ENCODE peak calls at places on chromosomes 7 and 10, in seven cellular contexts. Z is cardiac muscle cell; F is MCF 10A; U is AG09319; Q is CD4-positive, alpha-beta T cell; N is left lung; X is tibial nerve. W is an unnamed sample.

GRCh38 chr10:125878957-125879835 is 1.9 kb downstream of the DHX32 start:
- DNase-seq in Z (peak; percentile 76), F (peak; percentile 82), U (peak; percentile 31), Q (no peak), N (no peak), X (no peak), W (no peak)

GRCh38 chr7:86207740-86208139 is 436.0 kb upstream of the GRM3 start:
- DNase-seq in Z (no peak), F (no peak), U (no peak), Q (no peak), N (no peak), X (no peak), W (no peak)

GRCh38 chr10:4883079-4883739 is 57.2 kb downstream of the AKR1E2 start:
- DNase-seq in Z (peak; percentile 76), F (peak; percentile 82), U (peak; percentile 12), Q (no peak), N (no peak), X (no peak), W (no peak)

GRCh38 chr10:28774051-28774995 is 97.0 kb downstream of the BAMBI start:
- DNase-seq in Z (no peak), F (no peak), U (no peak), Q (no peak), N (no peak), X (no peak), W (no peak)

GRCh38 chr10:45179716-45180115 is 135.7 kb downstream of the OR13A1 start:
- DNase-seq in Z (peak; percentile 65), F (no peak), U (no peak), Q (no peak), N (no peak), X (no peak), W (no peak)

GRCh38 chr10:30897547-30897946 is 134.1 kb downstream of the ZNF438 start:
- DNase-seq in Z (no peak), F (no peak), U (no peak), Q (no peak), N (no peak), X (no peak), W (no peak)

GRCh38 chr7:23061327-23061726 is 44.3 kb upstream of the KLHL7 start:
- DNase-seq in Z (no peak), F (no peak), U (no peak), Q (no peak), N (no peak), X (no peak), W (no peak)

GRCh38 chr10:22103701-22104100 is 100.2 kb upstream of the DNAJC1 start:
- DNase-seq in Z (peak; percentile 30), F (peak; percentile 34), U (no peak), Q (no peak), N (no peak), X (no peak), W (no peak)

GRCh38 chr7:44063547-44063893 is 1.8 kb downstream of the PGAM2 start:
- DNase-seq in Z (no peak), F (no peak), U (no peak), Q (no peak), N (peak; percentile 39), X (no peak), W (no peak)

GRCh38 chr10:77664018-77664417 is 26.4 kb upstream of the KCNMA1 start:
- DNase-seq in Z (no peak), F (no peak), U (no peak), Q (no peak), N (no peak), X (no peak), W (no peak)

GRCh38 chr10:63478564-63478963 is 12.8 kb upstream of the JMJD1C start:
- DNase-seq in Z (no peak), F (no peak), U (no peak), Q (no peak), N (no peak), X (no peak), W (no peak)

GRCh38 chr7:101936612-101937231 is 119.3 kb downstream of the CUX1 start:
- DNase-seq in Z (peak; percentile 71), F (no peak), U (no peak), Q (no peak), N (no peak), X (no peak), W (no peak)

GRCh38 chr10:88042162-88043100 is 179.0 kb downstream of the PTEN start:
- DNase-seq in Z (peak; percentile 80), F (peak; percentile 92), U (peak; percentile 57), Q (no peak), N (no peak), X (peak; percentile 47), W (peak; percentile 58)

GRCh38 chr10:50866317-50866716 is 19.1 kb downstream of the A1CF start:
- DNase-seq in Z (no peak), F (no peak), U (no peak), Q (no peak), N (no peak), X (no peak), W (no peak)

GRCh38 chr7:123154231-123154860 is 45.4 kb downstream of the SLC13A1 start:
- DNase-seq in Z (peak; percentile 89), F (peak; percentile 92), U (peak; percentile 10), Q (no peak), N (no peak), X (peak; percentile 89), W (peak; percentile 54)

GRCh38 chr7:49855281-49855980 is 82.0 kb downstream of the VWC2 start:
- DNase-seq in Z (no peak), F (no peak), U (no peak), Q (no peak), N (no peak), X (no peak), W (no peak)

GRCh38 chr10:93512565-93512964 is 16.2 kb downstream of the CEP55 start:
- DNase-seq in Z (peak; percentile 28), F (no peak), U (no peak), Q (no peak), N (no peak), X (no peak), W (no peak)

GRCh38 chr10:12800302-12800701 is 201.2 kb downstream of the CCDC3 start:
- DNase-seq in Z (no peak), F (no peak), U (no peak), Q (no peak), N (no peak), X (no peak), W (no peak)

GRCh38 chr10:79059859-79060379 is 8.8 kb upstream of the ZMIZ1 start:
- DNase-seq in Z (no peak), F (no peak), U (no peak), Q (no peak), N (peak; percentile 10), X (no peak), W (no peak)

GRCh38 chr7:108094933-108095710 is 35.0 kb downstream of the LAMB4 start:
- DNase-seq in Z (peak; percentile 95), F (peak; percentile 85), U (peak; percentile 69), Q (no peak), N (no peak), X (peak; percentile 20), W (no peak)

GRCh38 chr7:118184392-118184899 is 482 bp downstream of the LSM8 start:
- DNase-seq in Z (peak; percentile 14), F (peak; percentile 5), U (no peak), Q (no peak), N (no peak), X (no peak), W (no peak)

GRCh38 chr10:5814110-5815107 is 1.2 kb upstream of the GDI2 start:
- DNase-seq in Z (peak; percentile 31), F (peak; percentile 29), U (no peak), Q (no peak), N (no peak), X (no peak), W (no peak)

GRCh38 chr7:55087521-55087961 is 68.7 kb downstream of the EGFR start:
- DNase-seq in Z (no peak), F (no peak), U (no peak), Q (no peak), N (no peak), X (no peak), W (no peak)

GRCh38 chr7:112084506-112084905 is 121.7 kb downstream of the DOCK4 start:
- DNase-seq in Z (peak; percentile 49), F (no peak), U (no peak), Q (no peak), N (no peak), X (no peak), W (no peak)

GRCh38 chr10:22824520-22824919 is 103.3 kb upstream of the ARMC3 start:
- DNase-seq in Z (no peak), F (no peak), U (no peak), Q (no peak), N (no peak), X (no peak), W (no peak)

GRCh38 chr10:26566525-26567348 is 128.6 kb downstream of the APBB1IP start:
- DNase-seq in Z (peak; percentile 2), F (no peak), U (no peak), Q (no peak), N (peak; percentile 77), X (no peak), W (no peak)

GRCh38 chr7:66901941-66902843 is 18.8 kb upstream of the TMEM248 start:
- DNase-seq in Z (no peak), F (no peak), U (no peak), Q (no peak), N (peak; percentile 74), X (no peak), W (no peak)

GRCh38 chr7:31101544-31101943 is 49.4 kb downstream of the ADCYAP1R1 start:
- DNase-seq in Z (no peak), F (no peak), U (no peak), Q (no peak), N (no peak), X (no peak), W (no peak)

GRCh38 chr10:70364772-70365091 is 17.7 kb downstream of the LRRC20 start:
- DNase-seq in Z (no peak), F (no peak), U (no peak), Q (no peak), N (no peak), X (no peak), W (no peak)
- TF ChIP-seq CTCF in Z (no peak), F (no peak), U (no peak), Q (peak; percentile 47), N (no peak), X (peak; percentile 9), W (no peak)

GRCh38 chr7:158355456-158356065 is 232.1 kb downstream of the PTPRN2 start:
- DNase-seq in Z (no peak), F (peak; percentile 46), U (no peak), Q (no peak), N (peak; percentile 20), X (no peak), W (no peak)
- TF ChIP-seq CTCF in Z (no peak), F (peak; percentile 58), U (no peak), Q (no peak), N (no peak), X (no peak), W (peak; percentile 34)

GRCh38 chr7:10637991-10638390 is 335.7 kb upstream of the PHF14 start:
- DNase-seq in Z (no peak), F (no peak), U (no peak), Q (no peak), N (no peak), X (no peak), W (no peak)
- TF ChIP-seq CTCF in Z (no peak), F (no peak), U (no peak), Q (no peak), N (no peak), X (no peak), W (no peak)

GRCh38 chr7:19869979-19870378 is 96.6 kb upstream of the TMEM196 start:
- DNase-seq in Z (no peak), F (no peak), U (no peak), Q (no peak), N (no peak), X (no peak), W (no peak)

GRCh38 chr7:19871102-19871501 is 97.7 kb upstream of the TMEM196 start:
- DNase-seq in Z (no peak), F (no peak), U (no peak), Q (no peak), N (no peak), X (no peak), W (no peak)

GRCh38 chr7:19872094-19872493 is 98.7 kb upstream of the TMEM196 start:
- DNase-seq in Z (no peak), F (no peak), U (no peak), Q (no peak), N (no peak), X (no peak), W (no peak)
- TF ChIP-seq CTCF in Z (no peak), F (no peak), U (no peak), Q (no peak), N (no peak), X (no peak), W (no peak)

W was measured in DND-41.